ENCODE peak calls at places on chromosomes 13 and 19, in nine cellular contexts. One of them, this sample, is unnamed.
A peak's percentile ranks its signal among the peaks of the same experiment; 100 is the strongest.

GRCh38 chr19:13060233-13060963 is 42.3 kb downstream of the LYL1 start:
- DNase-seq in lower lobe of right lung: peak; percentile 54
- DNase-seq in A549: no peak
- DNase-seq in tibial artery: peak; percentile 90
- DNase-seq in ovary: peak; percentile 63
- DNase-seq in esophagus muscularis mucosa: no peak
- DNase-seq in ascending aorta: no peak
- DNase-seq in fibroblast of lung: peak; percentile 43
- DNase-seq in H9: no peak
- DNase-seq in this sample: no peak

GRCh38 chr13:50529154-50529882 is 314.2 kb downstream of the DLEU7 start:
- DNase-seq in lower lobe of right lung: peak; percentile 88
- DNase-seq in A549: no peak
- DNase-seq in tibial artery: peak; percentile 90
- DNase-seq in ovary: peak; percentile 80
- DNase-seq in esophagus muscularis mucosa: no peak
- DNase-seq in ascending aorta: peak; percentile 78
- DNase-seq in fibroblast of lung: peak; percentile 96
- DNase-seq in H9: peak; percentile 67
- DNase-seq in this sample: peak; percentile 93

GRCh38 chr19:56750658-56751057 is 79.1 kb upstream of the ZNF835 start:
- DNase-seq in lower lobe of right lung: no peak
- DNase-seq in A549: no peak
- DNase-seq in tibial artery: no peak
- DNase-seq in ovary: no peak
- DNase-seq in esophagus muscularis mucosa: peak; percentile 57
- DNase-seq in ascending aorta: no peak
- DNase-seq in fibroblast of lung: no peak
- DNase-seq in H9: no peak
- DNase-seq in this sample: no peak

GRCh38 chr19:41431426-41432386 is 4.5 kb upstream of the B3GNT8 start:
- DNase-seq in lower lobe of right lung: peak; percentile 57
- DNase-seq in A549: no peak
- DNase-seq in tibial artery: no peak
- DNase-seq in ovary: no peak
- DNase-seq in esophagus muscularis mucosa: no peak
- DNase-seq in ascending aorta: no peak
- DNase-seq in fibroblast of lung: no peak
- DNase-seq in H9: no peak
- DNase-seq in this sample: peak; percentile 81

GRCh38 chr13:33096886-33097610 is 80.8 kb downstream of the KL start:
- DNase-seq in lower lobe of right lung: no peak
- DNase-seq in A549: no peak
- DNase-seq in tibial artery: no peak
- DNase-seq in ovary: no peak
- DNase-seq in esophagus muscularis mucosa: no peak
- DNase-seq in ascending aorta: no peak
- DNase-seq in fibroblast of lung: no peak
- DNase-seq in H9: no peak
- DNase-seq in this sample: no peak

GRCh38 chr19:10269333-10270179 is 1.4 kb upstream of the ICAM1 start:
- DNase-seq in lower lobe of right lung: peak; percentile 93
- DNase-seq in A549: no peak
- DNase-seq in tibial artery: peak; percentile 89
- DNase-seq in ovary: peak; percentile 76
- DNase-seq in esophagus muscularis mucosa: peak; percentile 94
- DNase-seq in ascending aorta: peak; percentile 92
- DNase-seq in fibroblast of lung: peak; percentile 62
- DNase-seq in H9: peak; percentile 86
- DNase-seq in this sample: peak; percentile 91

GRCh38 chr13:27952931-27953670 is 16.0 kb downstream of the CDX2 start:
- DNase-seq in lower lobe of right lung: no peak
- DNase-seq in A549: no peak
- DNase-seq in tibial artery: no peak
- DNase-seq in ovary: no peak
- DNase-seq in esophagus muscularis mucosa: peak; percentile 86
- DNase-seq in ascending aorta: no peak
- DNase-seq in fibroblast of lung: no peak
- DNase-seq in H9: no peak
- DNase-seq in this sample: peak; percentile 87

GRCh38 chr19:46785054-46785979 is 3.1 kb downstream of the SLC1A5 start:
- DNase-seq in lower lobe of right lung: no peak
- DNase-seq in A549: no peak
- DNase-seq in tibial artery: no peak
- DNase-seq in ovary: no peak
- DNase-seq in esophagus muscularis mucosa: no peak
- DNase-seq in ascending aorta: no peak
- DNase-seq in fibroblast of lung: no peak
- DNase-seq in H9: no peak
- DNase-seq in this sample: no peak

GRCh38 chr19:39359026-39359425 is 16.8 kb downstream of the SAMD4B start:
- DNase-seq in lower lobe of right lung: no peak
- DNase-seq in A549: no peak
- DNase-seq in tibial artery: no peak
- DNase-seq in ovary: no peak
- DNase-seq in esophagus muscularis mucosa: no peak
- DNase-seq in ascending aorta: no peak
- DNase-seq in fibroblast of lung: no peak
- DNase-seq in H9: no peak
- DNase-seq in this sample: no peak

GRCh38 chr13:23928985-23929384 is 31.7 kb upstream of the C1QTNF9B start:
- DNase-seq in lower lobe of right lung: no peak
- DNase-seq in A549: peak; percentile 15
- DNase-seq in tibial artery: no peak
- DNase-seq in ovary: no peak
- DNase-seq in esophagus muscularis mucosa: no peak
- DNase-seq in ascending aorta: no peak
- DNase-seq in fibroblast of lung: peak; percentile 93
- DNase-seq in H9: no peak
- DNase-seq in this sample: no peak

GRCh38 chr13:78593652-78594494 is 9.5 kb downstream of the POU4F1 start:
- DNase-seq in lower lobe of right lung: no peak
- DNase-seq in A549: no peak
- DNase-seq in tibial artery: no peak
- DNase-seq in ovary: no peak
- DNase-seq in esophagus muscularis mucosa: no peak
- DNase-seq in ascending aorta: no peak
- DNase-seq in fibroblast of lung: no peak
- DNase-seq in H9: peak; percentile 73
- DNase-seq in this sample: no peak

GRCh38 chr13:99377641-99378040 is 70.4 kb upstream of the GPR183 start:
- DNase-seq in lower lobe of right lung: no peak
- DNase-seq in A549: no peak
- DNase-seq in tibial artery: no peak
- DNase-seq in ovary: no peak
- DNase-seq in esophagus muscularis mucosa: no peak
- DNase-seq in ascending aorta: no peak
- DNase-seq in fibroblast of lung: no peak
- DNase-seq in H9: peak; percentile 28
- DNase-seq in this sample: no peak

GRCh38 chr19:23541991-23542390 is 145.0 kb downstream of the ZNF675 start:
- DNase-seq in lower lobe of right lung: no peak
- DNase-seq in A549: no peak
- DNase-seq in tibial artery: no peak
- DNase-seq in ovary: no peak
- DNase-seq in esophagus muscularis mucosa: no peak
- DNase-seq in ascending aorta: no peak
- DNase-seq in fibroblast of lung: no peak
- DNase-seq in H9: no peak
- DNase-seq in this sample: no peak

GRCh38 chr19:30145467-30145866 is 203.4 kb downstream of the URI1 start:
- DNase-seq in lower lobe of right lung: no peak
- DNase-seq in A549: no peak
- DNase-seq in tibial artery: no peak
- DNase-seq in ovary: no peak
- DNase-seq in esophagus muscularis mucosa: no peak
- DNase-seq in ascending aorta: no peak
- DNase-seq in fibroblast of lung: no peak
- DNase-seq in H9: no peak
- DNase-seq in this sample: no peak

GRCh38 chr19:30146346-30146745 is 204.3 kb downstream of the URI1 start:
- DNase-seq in lower lobe of right lung: no peak
- DNase-seq in A549: no peak
- DNase-seq in tibial artery: no peak
- DNase-seq in ovary: no peak
- DNase-seq in esophagus muscularis mucosa: no peak
- DNase-seq in ascending aorta: no peak
- DNase-seq in fibroblast of lung: no peak
- DNase-seq in H9: no peak
- DNase-seq in this sample: no peak

GRCh38 chr19:30144242-30144758 is 202.3 kb downstream of the URI1 start:
- DNase-seq in lower lobe of right lung: no peak
- DNase-seq in A549: no peak
- DNase-seq in tibial artery: no peak
- DNase-seq in ovary: no peak
- DNase-seq in esophagus muscularis mucosa: no peak
- DNase-seq in ascending aorta: no peak
- DNase-seq in fibroblast of lung: no peak
- DNase-seq in H9: no peak
- DNase-seq in this sample: no peak

GRCh38 chr19:30148039-30148438 is 206.0 kb downstream of the URI1 start:
- DNase-seq in lower lobe of right lung: no peak
- DNase-seq in A549: peak; percentile 95
- DNase-seq in tibial artery: no peak
- DNase-seq in ovary: no peak
- DNase-seq in esophagus muscularis mucosa: no peak
- DNase-seq in ascending aorta: no peak
- DNase-seq in fibroblast of lung: no peak
- DNase-seq in H9: no peak
- DNase-seq in this sample: no peak

GRCh38 chr19:30144794-30145193 is 202.8 kb downstream of the URI1 start:
- DNase-seq in lower lobe of right lung: no peak
- DNase-seq in A549: no peak
- DNase-seq in tibial artery: no peak
- DNase-seq in ovary: no peak
- DNase-seq in esophagus muscularis mucosa: no peak
- DNase-seq in ascending aorta: no peak
- DNase-seq in fibroblast of lung: no peak
- DNase-seq in H9: no peak
- DNase-seq in this sample: no peak
- H3K4me1 ChIP-seq in lower lobe of right lung: no peaks in the 10 kb centered on the region
- H3K4me1 ChIP-seq in A549: peaks cover 41% of the 10 kb centered on the region
- H3K4me1 ChIP-seq in tibial artery: no peaks in the 10 kb centered on the region
- H3K4me1 ChIP-seq in ovary: no peaks in the 10 kb centered on the region
- H3K4me1 ChIP-seq in esophagus muscularis mucosa: no peaks in the 10 kb centered on the region
- H3K4me1 ChIP-seq in ascending aorta: no peaks in the 10 kb centered on the region
- H3K4me1 ChIP-seq in fibroblast of lung: no peaks in the 10 kb centered on the region
- H3K4me1 ChIP-seq in H9: no peaks in the 10 kb centered on the region
- H3K4me1 ChIP-seq in this sample: no peaks in the 10 kb centered on the region

GRCh38 chr19:4534836-4535658 is at the start of gene PLIN5:
- DNase-seq in lower lobe of right lung: peak; percentile 88
- DNase-seq in A549: peak; percentile 65
- DNase-seq in tibial artery: no peak
- DNase-seq in ovary: peak; percentile 97
- DNase-seq in esophagus muscularis mucosa: no peak
- DNase-seq in ascending aorta: no peak
- DNase-seq in fibroblast of lung: peak; percentile 29
- DNase-seq in H9: peak; percentile 95
- DNase-seq in this sample: peak; percentile 98
- TF ChIP-seq CTCF in lower lobe of right lung: no peak
- TF ChIP-seq CTCF in A549: no peak
- TF ChIP-seq CTCF in tibial artery: no peak
- TF ChIP-seq CTCF in ovary: peak; percentile 29
- TF ChIP-seq CTCF in esophagus muscularis mucosa: no peak
- TF ChIP-seq CTCF in ascending aorta: no peak
- TF ChIP-seq CTCF in fibroblast of lung: no peak
- TF ChIP-seq CTCF in H9: peak; percentile 21
- TF ChIP-seq CTCF in this sample: peak; percentile 13

DNA sequence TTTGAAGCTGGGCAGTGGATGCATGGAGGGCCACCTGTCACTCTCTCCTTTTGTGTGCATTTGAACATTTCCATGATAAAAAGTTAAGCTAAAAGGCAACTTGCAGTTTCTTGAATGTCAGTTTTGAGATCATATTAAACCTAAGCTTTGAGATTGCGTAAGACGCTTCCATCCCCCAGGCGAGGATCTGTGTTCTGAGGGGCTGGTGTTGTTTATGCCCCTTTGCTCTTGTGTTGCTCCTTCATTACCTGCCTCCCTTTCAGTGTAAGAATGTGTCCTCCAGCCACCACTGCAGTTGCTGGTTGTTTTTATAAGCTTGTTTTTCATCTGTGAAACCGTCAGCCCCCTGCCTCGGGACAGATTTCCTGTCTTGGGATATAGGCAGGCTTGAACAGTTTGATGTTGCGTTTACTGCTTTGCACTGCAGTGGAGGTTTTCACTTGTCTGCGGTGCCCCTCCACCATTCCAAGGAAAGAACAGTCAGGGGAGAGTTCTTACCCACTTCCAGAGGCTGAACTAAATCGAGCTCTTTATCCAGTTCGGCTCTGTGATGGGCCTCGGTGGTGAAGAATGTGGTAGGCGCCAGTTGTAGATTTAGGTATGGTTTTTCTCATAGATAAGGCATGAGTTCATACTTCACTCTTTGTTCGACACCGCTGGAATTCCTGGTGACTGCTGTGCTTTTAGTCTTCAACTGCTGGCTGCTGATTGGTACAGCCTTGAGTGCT is 96.8 kb downstream of the ARHGEF7 start:
- DNase-seq in lower lobe of right lung: no peak
- DNase-seq in A549: no peak
- DNase-seq in tibial artery: no peak
- DNase-seq in ovary: no peak
- DNase-seq in esophagus muscularis mucosa: no peak
- DNase-seq in ascending aorta: peak; percentile 63
- DNase-seq in fibroblast of lung: peak; percentile 93
- DNase-seq in H9: peak; percentile 52
- DNase-seq in this sample: no peak
- H3K4me1 ChIP-seq in lower lobe of right lung: peaks cover 55% of the 10 kb centered on the region
- H3K4me1 ChIP-seq in A549: peaks cover 7% of the 10 kb centered on the region
- H3K4me1 ChIP-seq in tibial artery: peaks cover 64% of the 10 kb centered on the region
- H3K4me1 ChIP-seq in ovary: peaks cover 9% of the 10 kb centered on the region
- H3K4me1 ChIP-seq in esophagus muscularis mucosa: peaks cover 78% of the 10 kb centered on the region
- H3K4me1 ChIP-seq in ascending aorta: peaks cover 67% of the 10 kb centered on the region
- H3K4me1 ChIP-seq in fibroblast of lung: peaks cover 19% of the 10 kb centered on the region
- H3K4me1 ChIP-seq in H9: peaks cover 12% of the 10 kb centered on the region
- H3K4me1 ChIP-seq in this sample: peaks cover 10% of the 10 kb centered on the region

DNA sequence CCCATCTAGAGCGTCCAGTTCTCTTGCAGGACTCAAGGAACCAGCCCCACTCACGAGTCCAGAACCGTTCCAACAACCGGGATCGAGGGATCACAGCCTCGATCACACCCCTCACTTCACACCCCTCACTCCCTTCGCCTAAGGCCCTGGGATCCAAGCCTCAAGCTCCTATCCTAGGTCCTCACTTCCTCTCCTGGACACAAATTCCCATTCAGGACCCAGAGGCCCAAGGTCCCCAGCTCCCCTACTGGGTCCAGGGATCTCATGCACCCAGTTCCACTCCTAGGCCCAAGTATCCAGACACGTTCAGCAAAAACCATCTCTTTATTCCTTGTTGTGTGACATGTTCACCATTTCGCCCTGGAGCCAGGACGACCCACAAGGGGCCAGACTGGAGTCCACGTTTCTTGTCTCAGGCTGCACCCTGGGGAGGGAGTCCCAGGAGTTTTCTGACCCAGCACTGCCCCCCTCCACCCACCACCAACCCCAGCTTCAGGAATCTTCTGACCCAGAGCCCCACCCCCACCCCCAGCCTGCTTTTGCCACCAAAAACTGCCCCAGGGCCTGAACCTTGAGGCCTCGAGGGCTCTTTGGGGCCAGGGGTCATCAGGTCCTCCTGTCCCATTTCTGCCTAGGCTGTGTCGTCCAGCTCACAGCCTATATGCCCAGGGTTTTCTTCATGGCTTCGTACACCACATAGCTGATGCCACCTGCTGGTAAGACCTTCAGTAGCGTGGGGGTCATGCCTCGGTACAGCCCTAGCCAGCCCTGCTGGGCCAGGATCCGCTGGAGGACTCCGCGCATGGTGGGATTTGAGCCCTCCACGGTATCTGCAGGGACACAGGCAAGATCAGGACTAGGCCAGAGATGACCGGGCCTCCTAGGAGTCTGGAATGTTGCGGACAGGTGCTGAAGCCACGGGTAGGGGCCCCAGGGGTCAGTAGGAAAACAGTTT is 1.4 kb upstream of the KHSRP start:
- DNase-seq in lower lobe of right lung: no peak
- DNase-seq in A549: no peak
- DNase-seq in tibial artery: no peak
- DNase-seq in ovary: peak; percentile 31
- DNase-seq in esophagus muscularis mucosa: no peak
- DNase-seq in ascending aorta: no peak
- DNase-seq in fibroblast of lung: no peak
- DNase-seq in H9: no peak
- DNase-seq in this sample: no peak
- TF ChIP-seq CTCF in lower lobe of right lung: no peak
- TF ChIP-seq CTCF in A549: no peak
- TF ChIP-seq CTCF in tibial artery: no peak
- TF ChIP-seq CTCF in ovary: no peak
- TF ChIP-seq CTCF in esophagus muscularis mucosa: no peak
- TF ChIP-seq CTCF in ascending aorta: no peak
- TF ChIP-seq CTCF in fibroblast of lung: no peak
- TF ChIP-seq CTCF in H9: peak; percentile 26
- TF ChIP-seq CTCF in this sample: no peak